ENCODE peak calls at places on chromosomes 12 and 14, in eight cellular contexts. K, O, H, T, Q, E, X and F are unnamed samples.

GRCh38 chr14:51701956-51702355 is 50.2 kb downstream of the FRMD6 start:
- DNase-seq in K (no peak), O (no peak), H (no peak), T (no peak), Q (no peak), E (no peak), X (no peak), F (no peak)

GRCh38 chr12:13229504-13229903 is 33.0 kb downstream of the EMP1 start:
- DNase-seq in K (no peak), O (no peak), H (no peak), T (no peak), Q (no peak), E (no peak), X (no peak), F (no peak)

GRCh38 chr12:25083211-25083610 is 111.7 kb downstream of the DNAI7 start:
- DNase-seq in K (no peak), O (no peak), H (no peak), T (no peak), Q (no peak), E (no peak), X (no peak), F (no peak)

GRCh38 chr14:67532998-67533753 is at the start of gene PLEKHH1:
- DNase-seq in K (peak; percentile 77), O (peak; percentile 87), H (peak; percentile 84), T (peak; percentile 92), Q (peak; percentile 43), E (peak; percentile 76), X (peak; percentile 67), F (no peak)

GRCh38 chr14:33859306-33859705 is 91.6 kb downstream of the EGLN3 start:
- DNase-seq in K (no peak), O (no peak), H (no peak), T (no peak), Q (no peak), E (no peak), X (no peak), F (no peak)

GRCh38 chr12:67592228-67593011 is 56.1 kb upstream of the DYRK2 start:
- DNase-seq in K (peak; percentile 38), O (peak; percentile 51), H (peak; percentile 57), T (no peak), Q (no peak), E (peak; percentile 27), X (no peak), F (peak; percentile 40)

GRCh38 chr12:53046655-53047220 is 3.1 kb upstream of the TNS2 start:
- DNase-seq in K (peak; percentile 81), O (peak; percentile 79), H (peak; percentile 42), T (peak; percentile 90), Q (peak; percentile 12), E (peak; percentile 87), X (peak; percentile 33), F (peak; percentile 64)

GRCh38 chr14:77123381-77124344 is 17.9 kb downstream of the ZDHHC22 start:
- DNase-seq in K (peak; percentile 90), O (peak; percentile 96), H (peak; percentile 94), T (peak; percentile 77), Q (no peak), E (no peak), X (no peak), F (no peak)

GRCh38 chr14:38824691-38825090 is 278.3 kb downstream of the SEC23A start:
- DNase-seq in K (no peak), O (no peak), H (no peak), T (no peak), Q (no peak), E (no peak), X (no peak), F (peak; percentile 7)

GRCh38 chr12:6193853-6194815 is 6.1 kb upstream of the CD9 start:
- DNase-seq in K (no peak), O (no peak), H (no peak), T (no peak), Q (no peak), E (no peak), X (peak; percentile 58), F (no peak)

GRCh38 chr14:105861985-105862465 is 335.6 kb downstream of the TMEM121 start:
- DNase-seq in K (no peak), O (no peak), H (no peak), T (no peak), Q (no peak), E (no peak), X (peak; percentile 84), F (no peak)

GRCh38 chr14:54478621-54479215 is 10.1 kb downstream of the GMFB start:
- DNase-seq in K (no peak), O (no peak), H (no peak), T (no peak), Q (no peak), E (no peak), X (no peak), F (no peak)

GRCh38 chr14:39229222-39229543 is 4.5 kb upstream of the MIA2 start:
- DNase-seq in K (no peak), O (peak; percentile 9), H (no peak), T (no peak), Q (peak; percentile 61), E (no peak), X (no peak), F (no peak)

GRCh38 chr12:622420-622819 is 40.8 kb downstream of the NINJ2 start:
- DNase-seq in K (no peak), O (no peak), H (no peak), T (peak; percentile 48), Q (no peak), E (no peak), X (no peak), F (no peak)